ENCODE peak calls at places on chromosome 3, in five cellular contexts. A, W, I, V and B are unnamed samples.

GRCh38 chr3:142028174-142028833 is 121.0 kb downstream of the TFDP2 start:
- DNase-seq in A (peak), W (peak), I (no peak), V (peak), B (peak)

GRCh38 chr3:197730200-197730599 is 6.5 kb downstream of the RUBCN start:
- DNase-seq in A (no peak), W (no peak), I (no peak), V (peak), B (no peak)

GRCh38 chr3:181700168-181701087 is 11.3 kb upstream of the SOX2 start:
- DNase-seq in A (peak), W (peak), I (no peak), V (peak), B (peak)

GRCh38 chr3:122012821-122013220 is 9.2 kb downstream of the ILDR1 start:
- DNase-seq in A (no peak), W (no peak), I (no peak), V (no peak), B (no peak)

GRCh38 chr3:163491714-163492113 is 1586.6 kb downstream of the SI start:
- DNase-seq in A (no peak), W (no peak), I (no peak), V (no peak), B (no peak)

GRCh38 chr3:171850968-171851600 is 7.9 kb downstream of the TMEM212 start:
- DNase-seq in A (no peak), W (no peak), I (no peak), V (no peak), B (no peak)

GRCh38 chr3:189513281-189514151 is 117.7 kb upstream of the TP63 start:
- DNase-seq in A (peak), W (no peak), I (no peak), V (no peak), B (no peak)

GRCh38 chr3:121483290-121483689 is 62.5 kb downstream of the POLQ start:
- DNase-seq in A (no peak), W (no peak), I (no peak), V (peak), B (no peak)

GRCh38 chr3:9349321-9350117 is 13.3 kb upstream of the THUMPD3 start:
- DNase-seq in A (no peak), W (no peak), I (no peak), V (peak), B (no peak)

GRCh38 chr3:88044411-88044810 is 14.4 kb downstream of the CGGBP1 start:
- DNase-seq in A (no peak), W (no peak), I (no peak), V (no peak), B (no peak)

GRCh38 chr3:105933871-105934270 is 65.1 kb upstream of the CBLB start:
- DNase-seq in A (no peak), W (no peak), I (no peak), V (no peak), B (no peak)

GRCh38 chr3:35383719-35384555 is 255.4 kb upstream of the ARPP21 start:
- DNase-seq in A (no peak), W (peak), I (no peak), V (no peak), B (no peak)